ENCODE peak calls at places on chromosome 3, in seven cellular contexts. P, B, U, S, M, Y and D are unnamed samples.

GRCh38 chr3:16370872-16371740 is 106.1 kb downstream of the OXNAD1 start:
- DNase-seq in Y (no peak), P (no peak), U (no peak), S (no peak), M (no peak), B (no peak), D (no peak)

GRCh38 chr3:195133462-195133861 is 137.5 kb downstream of the XXYLT1 start:
- DNase-seq in S (peak), U (peak), M (peak), P (peak), B (peak), Y (peak), D (no peak)

GRCh38 chr3:97968376-97968775 is 3.9 kb downstream of the RIOX2 start:
- DNase-seq in Y (no peak), S (no peak), U (peak), M (no peak), B (no peak), P (no peak), D (no peak)

GRCh38 chr3:82143661-82144405 is 382.4 kb upstream of the GBE1 start:
- DNase-seq in S (no peak), U (no peak), Y (no peak), M (no peak), P (no peak), B (no peak), D (no peak)

GRCh38 chr3:51539291-51539891 is 872 bp downstream of the RAD54L2 start:
- DNase-seq in U (peak), S (no peak), Y (peak), B (peak), M (peak), P (no peak), D (peak)

GRCh38 chr3:124768812-124769211 is 38.6 kb downstream of the UMPS start:
- DNase-seq in B (no peak), Y (no peak), P (no peak), M (no peak), U (no peak), S (no peak), D (peak)

GRCh38 chr3:46097691-46098241 is 70.5 kb upstream of the XCR1 start:
- DNase-seq in M (no peak), Y (peak), U (peak), S (no peak), P (no peak), B (no peak), D (no peak)

GRCh38 chr3:191775451-191776233 is 314.7 kb downstream of the PYDC2 start:
- DNase-seq in M (no peak), B (no peak), Y (no peak), S (no peak), P (no peak), U (no peak), D (no peak)

GRCh38 chr3:156750191-156750873 is 75.8 kb upstream of the LEKR1 start:
- DNase-seq in S (no peak), P (no peak), U (no peak), M (no peak), B (no peak), Y (no peak), D (no peak)

GRCh38 chr3:31186041-31186440 is 291.6 kb upstream of the GADL1 start:
- DNase-seq in Y (no peak), P (no peak), M (no peak), B (no peak), S (no peak), U (no peak), D (no peak)

GRCh38 chr3:39541917-39542329 is 74.4 kb downstream of the MOBP start:
- DNase-seq in S (peak), P (no peak), Y (no peak), U (peak), B (no peak), M (no peak), D (peak)

GRCh38 chr3:169579086-169579485 is 84.4 kb downstream of the MECOM start:
- DNase-seq in P (no peak), U (no peak), S (no peak), M (no peak), Y (no peak), B (no peak), D (no peak)

GRCh38 chr3:42502429-42503250 is at the start of gene VIPR1:
- DNase-seq in Y (peak), B (peak), P (peak), S (peak), U (peak), M (peak), D (peak)

GRCh38 chr3:183662099-183662498 is 26.7 kb downstream of the KLHL24 start:
- DNase-seq in P (no peak), S (no peak), Y (no peak), B (no peak), U (no peak), M (no peak), D (no peak)

GRCh38 chr3:191761906-191762305 is 300.9 kb downstream of the PYDC2 start:
- DNase-seq in M (no peak), P (no peak), B (no peak), U (no peak), S (no peak), Y (no peak), D (no peak)

GRCh38 chr3:51967384-51968174 is at the start of gene PCBP4:
- DNase-seq in B (peak), M (peak), P (no peak), U (peak), S (peak), Y (no peak), D (peak)

GRCh38 chr3:57974796-57975388 is 33.3 kb upstream of the FLNB start:
- DNase-seq in Y (no peak), S (no peak), M (no peak), B (no peak), U (no peak), P (no peak), D (peak)

GRCh38 chr3:15064299-15064834 is 748 bp downstream of the MRPS25 start:
- DNase-seq in P (no peak), U (peak), S (no peak), M (peak), B (peak), Y (peak), D (peak)

GRCh38 chr3:115359507-115359906 is 212.4 kb upstream of the ZBTB20 start:
- DNase-seq in P (no peak), M (no peak), S (no peak), Y (no peak), U (peak), B (no peak), D (no peak)

GRCh38 chr3:137343283-137343682 is 385.5 kb downstream of the IL20RB start:
- DNase-seq in M (no peak), Y (no peak), B (no peak), P (no peak), S (no peak), U (no peak), D (no peak)

GRCh38 chr3:170869240-170869592 is 779 bp downstream of the RPL22L1 start:
- DNase-seq in Y (no peak), S (no peak), P (no peak), B (no peak), U (peak), M (no peak), D (no peak)